ENCODE peak calls at places on chromosome 11, in nine cellular contexts. X is nephron progenitor cell; A is CD8-positive, alpha-beta T cell; S is HTR-8/SVneo; T is DMS153; J is naive thymus-derived CD4-positive, alpha-beta T cell; G is iris pigment epithelial cell; O is fibroblast of villous mesenchyme; V is activated T-cell treated with anti-CD3 and anti-CD28 coated beads for 1 hour. Q is an unnamed sample.

GRCh38 chr11:75576445-75577049 is 14.5 kb downstream of the SERPINH1 start:
- DNase-seq in J (no peak), G (no peak), S (no peak), A (no peak), X (no peak), V (no peak), O (peak), T (no peak), Q (no peak)

GRCh38 chr11:73995731-73996130 is 13.1 kb upstream of the UCP2 start:
- DNase-seq in J (peak), V (no peak), G (no peak), X (no peak), A (no peak), T (no peak), O (no peak), S (no peak), Q (peak)

GRCh38 chr11:2746401-2747230 is 46.8 kb upstream of the KCNQ1OT1 start:
- DNase-seq in X (no peak), A (no peak), V (no peak), S (no peak), J (no peak), G (no peak), T (no peak), O (no peak), Q (no peak)

GRCh38 chr11:70367071-70367470 is 31.3 kb upstream of the CTTN start:
- DNase-seq in J (no peak), S (no peak), T (no peak), O (peak), X (no peak), A (no peak), V (no peak), G (peak), Q (no peak)

GRCh38 chr11:6586434-6587359 is 16.7 kb downstream of the RRP8 start:
- DNase-seq in X (no peak), A (no peak), V (no peak), O (no peak), J (no peak), T (peak), G (no peak), S (no peak), Q (no peak)

GRCh38 chr11:75272391-75272790 is 31.8 kb downstream of the TPBGL start:
- DNase-seq in G (no peak), T (no peak), O (no peak), S (no peak), V (no peak), J (no peak), A (no peak), X (no peak), Q (no peak)

GRCh38 chr11:16876053-16876752 is 137.8 kb downstream of the C11orf58 start:
- DNase-seq in G (no peak), S (no peak), O (no peak), J (no peak), A (no peak), V (no peak), T (no peak), X (no peak), Q (no peak)

GRCh38 chr11:106344392-106344791 is 266.9 kb downstream of the AASDHPPT start:
- DNase-seq in S (no peak), O (peak), V (no peak), A (no peak), X (no peak), T (no peak), G (peak), J (no peak), Q (no peak)

GRCh38 chr11:100680070-100680469 is 7.0 kb upstream of the ARHGAP42 start:
- DNase-seq in J (no peak), A (no peak), S (no peak), O (no peak), G (no peak), X (no peak), T (peak), V (no peak), Q (no peak)

GRCh38 chr11:87031433-87032170 is 6.1 kb upstream of the TMEM135 start:
- DNase-seq in X (no peak), O (peak), V (no peak), G (no peak), S (no peak), T (no peak), A (no peak), J (no peak), Q (no peak)

GRCh38 chr11:131762346-131763110 is 392.1 kb downstream of the NTM start:
- DNase-seq in G (no peak), O (no peak), A (no peak), S (no peak), T (no peak), J (no peak), V (no peak), X (no peak), Q (no peak)

GRCh38 chr11:116180806-116181600 is 591.8 kb downstream of the BUD13 start:
- DNase-seq in T (no peak), J (no peak), V (no peak), X (no peak), S (no peak), A (no peak), O (no peak), G (no peak), Q (no peak)

GRCh38 chr11:46391578-46392420 is at the start of gene CHRM4:
- DNase-seq in O (peak), J (no peak), S (peak), T (peak), V (no peak), G (peak), X (peak), A (no peak), Q (no peak)

Q was measured in stimulated activated naive CD4-positive, alpha-beta T cell.